ENCODE peak calls at places on chromosomes 6 and 20, in eight cellular contexts. One of them, this sample, is unnamed.

GRCh38 chr6:42316981-42317380 is 99.3 kb upstream of the MRPS10 start:
- DNase-seq in cardiac fibroblast: no peak
- DNase-seq in A549: no peak
- DNase-seq in AG04450: no peak
- DNase-seq in IMR-90: no peak
- DNase-seq in GM12878: peak
- DNase-seq in spleen: no peak
- DNase-seq in heart left ventricle: no peak
- DNase-seq in this sample: no peak

GRCh38 chr20:40955326-40955725 is 73.3 kb upstream of the TOP1 start:
- DNase-seq in GM12878: no peak
- DNase-seq in A549: no peak
- DNase-seq in spleen: no peak
- DNase-seq in IMR-90: no peak
- DNase-seq in AG04450: no peak
- DNase-seq in heart left ventricle: no peak
- DNase-seq in cardiac fibroblast: no peak
- DNase-seq in this sample: no peak

GRCh38 chr6:145071836-145072235 is 663.5 kb downstream of the EPM2A start:
- DNase-seq in AG04450: peak
- DNase-seq in spleen: no peak
- DNase-seq in heart left ventricle: no peak
- DNase-seq in IMR-90: peak
- DNase-seq in cardiac fibroblast: peak
- DNase-seq in A549: no peak
- DNase-seq in GM12878: no peak
- DNase-seq in this sample: peak

GRCh38 chr6:82182756-82183155 is 64.8 kb downstream of the IBTK start:
- DNase-seq in A549: no peak
- DNase-seq in spleen: no peak
- DNase-seq in AG04450: no peak
- DNase-seq in cardiac fibroblast: peak
- DNase-seq in GM12878: no peak
- DNase-seq in heart left ventricle: no peak
- DNase-seq in IMR-90: peak
- DNase-seq in this sample: no peak

GRCh38 chr20:58651823-58652605 is 931 bp downstream of the STX16 start:
- DNase-seq in cardiac fibroblast: peak
- DNase-seq in spleen: peak
- DNase-seq in GM12878: peak
- DNase-seq in IMR-90: peak
- DNase-seq in heart left ventricle: peak
- DNase-seq in AG04450: no peak
- DNase-seq in A549: peak
- DNase-seq in this sample: peak

GRCh38 chr6:35683267-35683666 is 5.4 kb downstream of the FKBP5 start:
- DNase-seq in IMR-90: no peak
- DNase-seq in cardiac fibroblast: no peak
- DNase-seq in GM12878: no peak
- DNase-seq in A549: no peak
- DNase-seq in spleen: no peak
- DNase-seq in AG04450: no peak
- DNase-seq in heart left ventricle: no peak
- DNase-seq in this sample: no peak

GRCh38 chr20:45823949-45824835 is 2.9 kb downstream of the TNNC2 start:
- DNase-seq in heart left ventricle: no peak
- DNase-seq in spleen: peak
- DNase-seq in cardiac fibroblast: peak
- DNase-seq in GM12878: no peak
- DNase-seq in A549: peak
- DNase-seq in AG04450: no peak
- DNase-seq in IMR-90: no peak
- DNase-seq in this sample: peak

GRCh38 chr6:73854998-73855718 is 159.2 kb downstream of the CD109 start:
- DNase-seq in GM12878: no peak
- DNase-seq in IMR-90: peak
- DNase-seq in A549: peak
- DNase-seq in heart left ventricle: no peak
- DNase-seq in cardiac fibroblast: peak
- DNase-seq in spleen: no peak
- DNase-seq in AG04450: peak
- DNase-seq in this sample: peak

GRCh38 chr6:27505209-27506027 is 32.5 kb upstream of the ZNF184 start:
- DNase-seq in AG04450: no peak
- DNase-seq in A549: peak
- DNase-seq in heart left ventricle: no peak
- DNase-seq in IMR-90: peak
- DNase-seq in cardiac fibroblast: peak
- DNase-seq in spleen: no peak
- DNase-seq in GM12878: peak
- DNase-seq in this sample: peak

GRCh38 chr20:19976595-19977372 is 40.4 kb upstream of the NAA20 start:
- DNase-seq in AG04450: no peak
- DNase-seq in GM12878: no peak
- DNase-seq in spleen: no peak
- DNase-seq in cardiac fibroblast: peak
- DNase-seq in IMR-90: peak
- DNase-seq in A549: peak
- DNase-seq in heart left ventricle: peak
- DNase-seq in this sample: peak

GRCh38 chr6:49464691-49465090 is 1.5 kb downstream of the CENPQ start:
- DNase-seq in spleen: no peak
- DNase-seq in cardiac fibroblast: no peak
- DNase-seq in heart left ventricle: no peak
- DNase-seq in IMR-90: no peak
- DNase-seq in GM12878: no peak
- DNase-seq in A549: no peak
- DNase-seq in AG04450: no peak
- DNase-seq in this sample: no peak

GRCh38 chr20:62696999-62697398 is 11.6 kb upstream of the NTSR1 start:
- DNase-seq in cardiac fibroblast: no peak
- DNase-seq in GM12878: no peak
- DNase-seq in spleen: no peak
- DNase-seq in heart left ventricle: no peak
- DNase-seq in IMR-90: no peak
- DNase-seq in A549: no peak
- DNase-seq in AG04450: no peak
- DNase-seq in this sample: no peak

GRCh38 chr20:20014659-20015058 is 2.5 kb upstream of the NAA20 start:
- DNase-seq in spleen: no peak
- DNase-seq in cardiac fibroblast: peak
- DNase-seq in GM12878: no peak
- DNase-seq in A549: peak
- DNase-seq in IMR-90: no peak
- DNase-seq in heart left ventricle: no peak
- DNase-seq in AG04450: no peak
- DNase-seq in this sample: no peak

GRCh38 chr6:56795852-56796532 is 153.3 kb upstream of the DST start:
- DNase-seq in heart left ventricle: no peak
- DNase-seq in cardiac fibroblast: peak
- DNase-seq in GM12878: no peak
- DNase-seq in AG04450: no peak
- DNase-seq in A549: peak
- DNase-seq in IMR-90: peak
- DNase-seq in spleen: no peak
- DNase-seq in this sample: peak

GRCh38 chr6:15763827-15764226 is 101.0 kb upstream of the DTNBP1 start:
- DNase-seq in A549: peak
- DNase-seq in cardiac fibroblast: peak
- DNase-seq in AG04450: no peak
- DNase-seq in GM12878: no peak
- DNase-seq in heart left ventricle: no peak
- DNase-seq in IMR-90: peak
- DNase-seq in spleen: no peak
- DNase-seq in this sample: peak

GRCh38 chr20:17555106-17555505 is 14.8 kb upstream of the DSTN start:
- DNase-seq in AG04450: no peak
- DNase-seq in spleen: no peak
- DNase-seq in A549: no peak
- DNase-seq in cardiac fibroblast: no peak
- DNase-seq in IMR-90: no peak
- DNase-seq in heart left ventricle: no peak
- DNase-seq in GM12878: no peak
- DNase-seq in this sample: no peak

GRCh38 chr6:112881027-112881426 is 533.9 kb downstream of the RFPL4B start:
- DNase-seq in GM12878: no peak
- DNase-seq in cardiac fibroblast: peak
- DNase-seq in IMR-90: peak
- DNase-seq in A549: no peak
- DNase-seq in heart left ventricle: no peak
- DNase-seq in AG04450: peak
- DNase-seq in spleen: no peak
- DNase-seq in this sample: no peak

GRCh38 chr20:19609642-19610223 is 148.3 kb upstream of the RIN2 start:
- DNase-seq in spleen: no peak
- DNase-seq in A549: no peak
- DNase-seq in IMR-90: no peak
- DNase-seq in GM12878: no peak
- DNase-seq in cardiac fibroblast: no peak
- DNase-seq in AG04450: no peak
- DNase-seq in heart left ventricle: no peak
- DNase-seq in this sample: peak

GRCh38 chr6:25103603-25104002 is 167.8 kb upstream of the RIPOR2 start:
- DNase-seq in AG04450: no peak
- DNase-seq in heart left ventricle: no peak
- DNase-seq in cardiac fibroblast: no peak
- DNase-seq in A549: no peak
- DNase-seq in GM12878: no peak
- DNase-seq in spleen: no peak
- DNase-seq in IMR-90: no peak
- DNase-seq in this sample: no peak

GRCh38 chr20:39829255-39829654 is 859.8 kb downstream of the MAFB start:
- DNase-seq in spleen: no peak
- DNase-seq in GM12878: no peak
- DNase-seq in heart left ventricle: no peak
- DNase-seq in cardiac fibroblast: peak
- DNase-seq in IMR-90: peak
- DNase-seq in AG04450: no peak
- DNase-seq in A549: no peak
- DNase-seq in this sample: no peak

GRCh38 chr20:39830903-39831302 is 858.1 kb downstream of the MAFB start:
- DNase-seq in cardiac fibroblast: no peak
- DNase-seq in spleen: no peak
- DNase-seq in GM12878: no peak
- DNase-seq in heart left ventricle: no peak
- DNase-seq in IMR-90: no peak
- DNase-seq in A549: no peak
- DNase-seq in AG04450: no peak
- DNase-seq in this sample: no peak

GRCh38 chr20:39825524-39825923 is 863.4 kb downstream of the DHX35 start:
- DNase-seq in spleen: no peak
- DNase-seq in A549: no peak
- DNase-seq in heart left ventricle: no peak
- DNase-seq in GM12878: no peak
- DNase-seq in AG04450: no peak
- DNase-seq in cardiac fibroblast: no peak
- DNase-seq in IMR-90: no peak
- DNase-seq in this sample: peak

GRCh38 chr20:39825950-39826349 is 863.1 kb downstream of the MAFB start:
- DNase-seq in GM12878: peak
- DNase-seq in A549: no peak
- DNase-seq in IMR-90: peak
- DNase-seq in AG04450: no peak
- DNase-seq in cardiac fibroblast: peak
- DNase-seq in spleen: no peak
- DNase-seq in heart left ventricle: no peak
- DNase-seq in this sample: peak

DNA sequence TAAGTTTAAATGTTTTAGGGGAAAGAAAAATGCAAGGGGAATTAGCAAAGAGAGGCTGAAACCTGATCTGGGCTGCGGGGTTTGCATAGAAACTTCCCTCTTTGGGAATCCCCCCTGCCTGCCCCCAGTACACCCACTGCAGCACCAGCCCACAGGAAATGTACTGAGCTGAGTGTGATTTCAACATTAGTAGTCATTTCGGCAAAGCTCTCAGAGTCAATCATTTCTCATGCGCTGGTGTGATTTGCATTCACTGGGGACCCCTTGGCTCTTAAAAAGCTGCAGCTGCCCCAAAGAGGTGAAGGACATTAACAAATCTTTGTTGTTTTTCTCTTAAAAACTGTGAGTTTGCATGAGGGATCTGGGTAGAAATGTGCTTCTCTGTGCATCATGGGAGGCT is 859.3 kb downstream of the MAFB start:
- DNase-seq in cardiac fibroblast: no peak
- DNase-seq in heart left ventricle: no peak
- DNase-seq in spleen: no peak
- DNase-seq in IMR-90: no peak
- DNase-seq in AG04450: no peak
- DNase-seq in GM12878: peak
- DNase-seq in A549: no peak
- DNase-seq in this sample: no peak
- H3K4me3 ChIP-seq in cardiac fibroblast: no peak
- H3K4me3 ChIP-seq in heart left ventricle: no peak
- H3K4me3 ChIP-seq in spleen: no peak
- H3K4me3 ChIP-seq in IMR-90: no peak
- H3K4me3 ChIP-seq in AG04450: no peak
- H3K4me3 ChIP-seq in GM12878: peak
- H3K4me3 ChIP-seq in A549: no peak
- H3K4me3 ChIP-seq in this sample: no peak

GRCh38 chr6:87832025-87832825 is 130.2 kb upstream of the AKIRIN2 start:
- DNase-seq in GM12878: peak
- DNase-seq in A549: peak
- DNase-seq in spleen: no peak
- DNase-seq in AG04450: no peak
- DNase-seq in IMR-90: peak
- DNase-seq in cardiac fibroblast: peak
- DNase-seq in heart left ventricle: no peak
- DNase-seq in this sample: peak
- TF ChIP-seq CTCF in GM12878: peak
- TF ChIP-seq CTCF in A549: peak
- TF ChIP-seq CTCF in spleen: peak
- TF ChIP-seq CTCF in AG04450: peak
- TF ChIP-seq CTCF in IMR-90: peak
- TF ChIP-seq CTCF in cardiac fibroblast: peak
- TF ChIP-seq CTCF in heart left ventricle: peak
- TF ChIP-seq CTCF in this sample: peak

GRCh38 chr6:108166664-108167448 is 1.0 kb downstream of the NR2E1 start:
- DNase-seq in IMR-90: no peak
- DNase-seq in spleen: no peak
- DNase-seq in heart left ventricle: no peak
- DNase-seq in AG04450: no peak
- DNase-seq in A549: no peak
- DNase-seq in GM12878: no peak
- DNase-seq in cardiac fibroblast: no peak
- DNase-seq in this sample: no peak
- H3K4me3 ChIP-seq in IMR-90: no peak
- H3K4me3 ChIP-seq in spleen: peak
- H3K4me3 ChIP-seq in heart left ventricle: no peak
- H3K4me3 ChIP-seq in AG04450: no peak
- H3K4me3 ChIP-seq in A549: no peak
- H3K4me3 ChIP-seq in GM12878: no peak
- H3K4me3 ChIP-seq in cardiac fibroblast: no peak
- H3K4me3 ChIP-seq in this sample: no peak

DNA sequence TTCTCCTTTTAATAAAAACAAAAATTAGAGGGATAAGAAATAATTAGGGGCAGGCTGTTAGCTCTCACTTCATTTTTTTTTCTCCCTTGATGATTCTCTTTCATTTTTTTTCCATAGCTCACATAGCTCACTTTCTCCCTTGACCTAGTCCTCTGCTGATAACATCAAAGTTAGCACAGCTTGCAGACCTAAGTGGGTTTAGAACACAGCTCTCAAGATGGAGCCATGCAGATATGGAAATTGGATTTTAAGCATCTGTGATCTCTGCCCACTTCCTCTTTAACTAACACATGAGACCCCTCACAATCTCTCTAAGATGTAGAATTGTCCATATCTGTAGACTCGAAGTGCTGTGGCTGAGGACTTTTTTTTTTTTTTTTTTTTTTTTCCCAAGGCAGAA is 257.1 kb downstream of the SOX4 start:
- DNase-seq in spleen: no peak
- DNase-seq in AG04450: no peak
- DNase-seq in cardiac fibroblast: no peak
- DNase-seq in GM12878: no peak
- DNase-seq in heart left ventricle: no peak
- DNase-seq in A549: no peak
- DNase-seq in IMR-90: no peak
- DNase-seq in this sample: no peak
- TF ChIP-seq CTCF in spleen: no peak
- TF ChIP-seq CTCF in AG04450: no peak
- TF ChIP-seq CTCF in cardiac fibroblast: no peak
- TF ChIP-seq CTCF in GM12878: no peak
- TF ChIP-seq CTCF in heart left ventricle: no peak
- TF ChIP-seq CTCF in A549: no peak
- TF ChIP-seq CTCF in IMR-90: no peak
- TF ChIP-seq CTCF in this sample: no peak

This sample was measured in bronchial epithelial cell.